ENCODE peak calls at places on chromosomes 11 and 22, in four cellular contexts. W is cardiac muscle cell; H is naive thymus-derived CD4-positive, alpha-beta T cell; D is CD4-positive, CD25-positive, alpha-beta regulatory T cell. Q is an unnamed sample. For H3K4me1, the result is how much of the 10 kb centered on the place peaks cover.

GRCh38 chr11:130874396-130874795 is 41.9 kb downstream of the SNX19 start:
- DNase-seq in H (no peak), D (no peak), W (no peak), Q (no peak)

GRCh38 chr22:48824673-48825651 is 1002.7 kb downstream of the BRD1 start:
- DNase-seq in D (no peak), W (no peak), H (no peak), Q (no peak)

GRCh38 chr11:108511851-108512474 is 13.8 kb upstream of the POGLUT3 start:
- DNase-seq in D (no peak), W (peak), H (no peak), Q (peak)

GRCh38 chr11:64306876-64307622 is 1.7 kb downstream of the ESRRA start:
- DNase-seq in D (no peak), W (peak), H (no peak), Q (no peak)

GRCh38 chr22:50146440-50147228 is 23.9 kb upstream of the PANX2 start:
- DNase-seq in H (no peak), W (peak), D (no peak), Q (peak)

GRCh38 chr22:35727436-35727835 is 9.8 kb downstream of the APOL5 start:
- DNase-seq in D (no peak), H (no peak), W (peak), Q (peak)

GRCh38 chr11:2096919-2097301 is 42.3 kb downstream of the IGF2 start:
- DNase-seq in W (no peak), D (no peak), H (no peak), Q (no peak)

GRCh38 chr11:80024119-80024518 is 583.3 kb upstream of the TENM4 start:
- DNase-seq in H (no peak), D (no peak), W (no peak), Q (no peak)

GRCh38 chr11:46366661-46367161 is 14.8 kb upstream of the MDK start:
- DNase-seq in W (no peak), D (no peak), H (no peak), Q (no peak)

GRCh38 chr22:43823353-43823908 is 11.3 kb upstream of the EFCAB6 start:
- DNase-seq in W (no peak), D (no peak), H (no peak), Q (no peak)

GRCh38 chr11:95134491-95134890 is 44.8 kb downstream of the ENDOD1 start:
- DNase-seq in W (peak), H (no peak), D (no peak), Q (peak)

GRCh38 chr11:69131644-69132300 is 24.0 kb upstream of the SMIM38 start:
- DNase-seq in D (no peak), W (peak), H (no peak), Q (peak)

GRCh38 chr11:68441466-68442230 is 18.9 kb upstream of the PPP6R3 start:
- DNase-seq in D (no peak), W (peak), H (no peak), Q (no peak)

GRCh38 chr22:49307071-49307830 is 520.4 kb downstream of the BRD1 start:
- DNase-seq in D (no peak), H (peak), W (no peak), Q (no peak)

GRCh38 chr22:47918936-47919505 is 1156.6 kb downstream of the TBC1D22A start:
- DNase-seq in W (no peak), H (no peak), D (no peak), Q (no peak)

GRCh38 chr11:15818132-15818842 is 538.1 kb downstream of the SOX6 start:
- DNase-seq in W (no peak), D (no peak), H (no peak), Q (no peak)

GRCh38 chr22:38203090-38203810 is 1.5 kb downstream of the MAFF start:
- DNase-seq in H (no peak), W (peak), D (peak), Q (peak)

GRCh38 chr11:13384837-13385417 is 78.1 kb downstream of the BTBD10 start:
- DNase-seq in H (no peak), W (peak), D (peak), Q (peak)

GRCh38 chr11:58573451-58574104 is 2.1 kb downstream of the LPXN start:
- DNase-seq in H (no peak), D (peak), W (peak), Q (peak)

GRCh38 chr11:96341237-96342130 is 1.5 kb downstream of the MAML2 start:
- DNase-seq in W (peak), D (peak), H (peak), Q (no peak)

GRCh38 chr11:64415286-64415685 is 56.3 kb downstream of the RPS6KA4 start:
- DNase-seq in W (no peak), H (no peak), D (no peak), Q (no peak)

GRCh38 chr22:48700566-48701295 is 1126.9 kb downstream of the BRD1 start:
- DNase-seq in W (no peak), D (no peak), H (no peak), Q (no peak)

GRCh38 chr22:34111210-34111824 is 191.0 kb upstream of the LARGE1 start:
- DNase-seq in H (no peak), D (no peak), W (peak), Q (no peak)

GRCh38 chr11:35663408-35663702 is 780 bp downstream of the TRIM44 start:
- DNase-seq in W (no peak), H (no peak), D (no peak), Q (no peak)

GRCh38 chr11:47179655-47179991 is 2.9 kb upstream of the ARFGAP2 start:
- DNase-seq in H (no peak), D (peak), W (peak), Q (peak)

GRCh38 chr22:45462034-45462655 is 40.5 kb upstream of the FBLN1 start:
- DNase-seq in H (no peak), W (no peak), D (no peak), Q (no peak)

GRCh38 chr11:79170289-79170688 is 270.5 kb downstream of the TENM4 start:
- DNase-seq in H (no peak), W (no peak), D (no peak), Q (no peak)

GRCh38 chr11:16739326-16739875 is 954 bp downstream of the C11orf58 start:
- DNase-seq in W (peak), D (no peak), H (no peak), Q (no peak)

GRCh38 chr11:125167292-125167953 is 2.9 kb downstream of the PKNOX2 start:
- DNase-seq in H (no peak), D (no peak), W (peak), Q (no peak)

GRCh38 chr11:67634366-67635230 is 4.9 kb upstream of the NUDT8 start:
- DNase-seq in W (no peak), D (no peak), H (no peak), Q (no peak)

GRCh38 chr11:115605397-115606222 is 101.4 kb upstream of the CADM1 start:
- DNase-seq in D (no peak), H (no peak), W (no peak), Q (no peak)

GRCh38 chr11:118615282-118615979 is 8.0 kb downstream of the PHLDB1 start:
- DNase-seq in H (no peak), W (no peak), D (no peak), Q (no peak)
- H3K4me1 ChIP-seq in H (under half), W (under half), D (under half), Q (under half)

GRCh38 chr22:37196539-37197450 is 8.7 kb upstream of the C1QTNF6 start:
- DNase-seq in D (no peak), W (peak), H (no peak), Q (peak)
- H3K4me1 ChIP-seq in D (half or more), W (under half), H (under half), Q (under half)

GRCh38 chr22:22938672-22939536 is 51.3 kb downstream of the IGLL5 start:
- DNase-seq in W (no peak), H (no peak), D (no peak), Q (no peak)

GRCh38 chr22:22942511-22943329 is 55.1 kb downstream of the IGLL5 start:
- DNase-seq in H (peak), D (peak), W (peak), Q (peak)

GRCh38 chr22:22941831-22942510 is 54.4 kb downstream of the IGLL5 start:
- DNase-seq in W (no peak), H (no peak), D (no peak), Q (no peak)

GRCh38 chr22:22939537-22940368 is 52.1 kb downstream of the IGLL5 start:
- DNase-seq in D (no peak), H (no peak), W (no peak), Q (no peak)

DNA sequence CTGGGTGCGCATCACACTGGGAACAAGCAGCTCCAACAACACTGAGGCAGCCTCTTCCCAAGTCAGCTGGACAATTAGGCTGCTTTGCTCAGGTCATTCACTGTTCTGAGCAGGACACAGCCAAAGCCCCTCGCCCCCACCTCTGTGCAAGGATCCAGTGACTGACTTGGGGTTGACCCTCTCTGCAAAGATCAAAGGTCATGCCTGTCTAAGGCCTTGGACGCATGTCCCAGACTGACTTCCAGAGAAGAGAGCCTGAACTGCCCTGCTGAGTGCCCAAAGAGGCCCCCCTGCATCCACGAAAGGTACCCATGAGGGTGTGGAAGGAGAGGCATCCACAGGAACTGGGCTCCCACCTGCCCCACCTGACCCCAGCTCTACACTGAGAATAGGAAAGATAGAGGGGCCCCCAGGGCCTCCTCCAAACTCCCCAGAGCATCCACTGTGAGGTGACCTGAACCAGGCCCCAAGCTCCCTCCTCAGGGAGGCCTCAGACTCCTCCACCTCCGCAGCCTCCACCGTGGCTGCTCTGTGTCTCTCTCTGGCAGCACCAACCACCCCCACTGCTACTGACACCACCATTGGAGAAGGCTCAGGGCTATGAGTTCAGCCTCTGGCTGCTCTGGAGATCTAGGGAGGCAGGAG is 53.5 kb downstream of the IGLL5 start:
- DNase-seq in D (no peak), W (no peak), H (no peak), Q (no peak)
- H3K4me1 ChIP-seq in D (under half), W (under half), H (under half), Q (under half)

GRCh38 chr11:9568854-9569587 is 4.4 kb upstream of the WEE1 start:
- DNase-seq in W (peak), D (peak), H (no peak), Q (peak)
- H3K4me1 ChIP-seq in W (under half), D (under half), H (under half), Q (under half)

DNA sequence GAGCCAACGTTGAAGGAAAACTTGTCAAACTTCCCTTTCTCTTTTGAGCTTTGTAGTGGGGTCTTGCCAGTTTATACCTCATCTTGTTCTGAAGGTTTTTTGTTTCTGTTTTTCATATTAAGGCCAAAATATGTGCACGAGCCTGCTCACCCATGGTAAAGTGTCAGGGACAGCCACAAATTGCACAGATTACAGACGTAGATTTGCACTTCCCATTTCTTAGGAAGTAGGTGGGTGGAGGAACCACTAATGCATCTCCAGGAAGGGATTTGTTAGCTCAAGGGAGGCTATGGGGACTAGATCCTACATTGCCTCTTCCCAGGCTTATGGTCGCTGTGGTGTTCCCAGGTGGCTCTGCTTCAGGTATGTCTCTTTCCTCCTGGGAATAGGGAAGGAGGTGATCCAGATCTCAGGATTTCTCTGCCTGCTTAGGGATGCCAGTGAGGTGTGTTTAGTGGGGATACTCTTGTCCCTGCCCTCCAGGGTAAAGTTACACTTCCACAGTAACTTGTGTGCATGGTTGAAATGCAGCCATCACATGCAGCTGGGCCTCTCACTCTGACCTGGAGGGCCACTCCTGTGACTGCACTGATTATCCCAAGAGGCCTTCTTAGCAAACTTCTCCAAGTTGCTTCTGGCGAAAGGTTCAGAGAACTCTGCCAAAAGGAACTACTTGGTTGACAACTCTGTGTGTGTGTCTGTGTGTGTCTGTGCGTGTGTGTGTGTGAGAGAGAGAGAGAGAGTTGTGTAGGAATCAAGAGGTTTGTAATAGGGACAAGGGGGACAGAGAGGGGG is 9.8 kb downstream of the PPFIBP2 start:
- DNase-seq in W (no peak), H (no peak), D (no peak), Q (no peak)
- H3K4me1 ChIP-seq in W (under half), H (under half), D (under half), Q (under half)

Q was measured in trophoblast cell.